ENCODE peak calls at places on chromosome 15, in five cellular contexts. J is tibial nerve; M is right atrium auricular region; F is ovary; E is CD4-positive, alpha-beta T cell. U is an unnamed sample.

GRCh38 chr15:90106522-90107117 is 4.4 kb upstream of the IDH2 start:
- DNase-seq in J (no peak), M (no peak), F (no peak), E (no peak), U (no peak)

GRCh38 chr15:88484781-88485246 is 17.3 kb downstream of the MRPS11 start:
- DNase-seq in J (no peak), M (no peak), F (no peak), E (no peak), U (no peak)

GRCh38 chr15:48925714-48926223 is 38.0 kb downstream of the SHC4 start:
- DNase-seq in J (no peak), M (no peak), F (no peak), E (no peak), U (no peak)

GRCh38 chr15:23690450-23690852 is 3.3 kb upstream of the NDN start:
- DNase-seq in J (peak; percentile 43), M (no peak), F (peak; percentile 89), E (no peak), U (no peak)

GRCh38 chr15:57873564-57874209 is 167.2 kb downstream of the POLR2M start:
- DNase-seq in J (no peak), M (no peak), F (no peak), E (no peak), U (no peak)

GRCh38 chr15:35546581-35547381 is 816 bp upstream of the DPH6 start:
- DNase-seq in J (peak; percentile 14), M (no peak), F (peak; percentile 18), E (no peak), U (no peak)

GRCh38 chr15:85421116-85421925 is 40.9 kb downstream of the AKAP13 start:
- DNase-seq in J (no peak), M (no peak), F (no peak), E (no peak), U (no peak)

GRCh38 chr15:63497642-63498100 is 6.7 kb upstream of the USP3 start:
- DNase-seq in J (no peak), M (no peak), F (no peak), E (peak; percentile 80), U (no peak)

GRCh38 chr15:46039703-46040102 is 404.9 kb downstream of the SQOR start:
- DNase-seq in J (no peak), M (no peak), F (no peak), E (no peak), U (no peak)

DNA sequence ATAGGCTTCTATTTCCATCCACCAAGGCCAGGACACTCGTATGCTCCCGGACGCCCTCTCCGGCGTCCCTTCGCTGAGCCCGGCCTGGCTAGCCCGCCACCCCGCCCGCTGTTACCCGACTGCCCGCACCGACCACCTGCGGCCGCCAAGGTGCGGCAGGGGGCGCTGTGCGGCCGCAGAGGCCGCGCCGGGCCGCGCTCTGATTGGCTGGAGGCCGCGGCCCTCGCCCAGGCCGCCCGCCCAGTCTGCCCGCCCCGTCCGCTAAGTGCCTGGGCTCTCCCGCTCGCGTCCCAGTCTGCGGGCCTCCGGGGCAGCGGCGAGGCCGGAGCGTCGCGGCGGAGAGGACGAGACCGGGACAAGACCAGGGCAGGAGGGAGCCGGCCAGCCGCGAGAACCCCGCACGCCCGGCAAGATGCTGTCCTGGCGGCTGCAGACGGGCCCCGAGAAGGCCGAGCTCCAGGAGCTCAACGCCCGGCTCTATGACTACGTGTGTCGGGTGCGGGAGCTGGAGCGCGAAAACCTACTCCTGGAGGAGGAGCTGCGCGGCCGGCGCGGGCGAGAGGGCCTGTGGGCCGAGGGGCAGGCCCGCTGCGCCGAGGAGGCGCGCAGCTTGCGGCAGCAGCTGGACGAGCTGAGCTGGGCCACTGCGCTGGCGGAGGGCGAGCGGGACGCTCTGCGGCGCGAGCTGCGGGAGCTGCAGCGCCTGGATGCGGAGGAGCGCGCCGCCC is at the start of gene SYNM:
- DNase-seq in J (peak; percentile 50), M (peak; percentile 77), F (peak; percentile 82), E (no peak), U (peak; percentile 90)
- TF ChIP-seq CTCF in J (peak; percentile 86), M (peak; percentile 94), F (peak; percentile 66), E (no peak), U (peak; percentile 78)

GRCh38 chr15:62142736-62143135 is 22.3 kb downstream of the C2CD4B start:
- DNase-seq in J (no peak), M (no peak), F (no peak), E (no peak), U (no peak)
- TF ChIP-seq CTCF in J (no peak), M (no peak), F (no peak), E (peak; percentile 11), U (no peak)

GRCh38 chr15:79023918-79024317 is 66.7 kb downstream of the RASGRF1 start:
- DNase-seq in J (no peak), M (no peak), F (no peak), E (no peak), U (no peak)

GRCh38 chr15:79025802-79026201 is 64.8 kb downstream of the RASGRF1 start:
- DNase-seq in J (no peak), M (no peak), F (no peak), E (no peak), U (no peak)

GRCh38 chr15:79023546-79023890 is 67.1 kb downstream of the RASGRF1 start:
- DNase-seq in J (no peak), M (no peak), F (no peak), E (no peak), U (no peak)

GRCh38 chr15:79027532-79028410 is 62.8 kb downstream of the RASGRF1 start:
- DNase-seq in J (no peak), M (no peak), F (no peak), E (no peak), U (no peak)

DNA sequence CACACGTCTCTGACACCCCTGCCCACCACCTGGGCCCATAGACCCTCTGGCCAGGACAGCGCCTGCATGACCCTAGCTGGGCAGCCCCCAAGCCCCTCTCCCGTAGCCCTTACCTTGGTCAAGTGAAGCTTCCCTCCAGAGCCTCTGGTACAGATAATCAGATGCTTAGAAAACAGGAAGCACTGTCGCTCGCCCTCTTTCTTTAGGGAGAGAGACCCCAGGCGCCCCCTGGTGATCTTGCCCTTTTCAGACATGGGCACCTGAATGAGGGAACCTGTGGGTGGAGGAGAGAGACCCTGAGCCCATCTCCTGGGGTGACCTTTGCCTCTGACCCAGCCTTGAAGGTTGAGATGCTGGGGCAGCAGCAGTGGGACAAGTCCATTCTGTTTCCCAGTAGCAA is 65.4 kb downstream of the RASGRF1 start:
- DNase-seq in J (peak; percentile 16), M (no peak), F (no peak), E (no peak), U (peak; percentile 44)
- TF ChIP-seq CTCF in J (no peak), M (no peak), F (no peak), E (no peak), U (no peak)

GRCh38 chr15:100909582-100909981 is 9.6 kb upstream of the LRRK1 start:
- DNase-seq in J (no peak), M (no peak), F (no peak), E (no peak), U (no peak)

GRCh38 chr15:100908466-100908865 is 10.7 kb upstream of the LRRK1 start:
- DNase-seq in J (no peak), M (no peak), F (no peak), E (no peak), U (no peak)

GRCh38 chr15:100911086-100911485 is 8.1 kb upstream of the LRRK1 start:
- DNase-seq in J (no peak), M (no peak), F (no peak), E (no peak), U (no peak)

GRCh38 chr15:100910556-100910955 is 8.6 kb upstream of the LRRK1 start:
- DNase-seq in J (no peak), M (no peak), F (no peak), E (no peak), U (no peak)

GRCh38 chr15:100910119-100910518 is 9.0 kb upstream of the LRRK1 start:
- DNase-seq in J (no peak), M (no peak), F (no peak), E (no peak), U (no peak)
- TF ChIP-seq CTCF in J (peak; percentile 13), M (no peak), F (no peak), E (no peak), U (no peak)